ENCODE peak calls at places on chromosome 15, in ten cellular contexts. R is SJSA1, M is fibroblast of lung, C is A549, Z is heart left ventricle, D is Karpas-422, V is body of pancreas, A is esophagus muscularis mucosa, X is neural progenitor cell, W is right atrium auricular region. Y is an unnamed sample.

GRCh38 chr15:73052679-73053397 is 575 bp downstream of the NEO1 start:
- DNase-seq in R (peak; percentile 54), Z (peak; percentile 61), V (peak; percentile 65), D (no peak), W (no peak), C (peak; percentile 62), A (no peak), M (peak; percentile 28), X (peak; percentile 90), Y (peak; percentile 27)

GRCh38 chr15:62066663-62067447 is at the start of gene C2CD4A:
- DNase-seq in D (peak; percentile 79), X (peak; percentile 91), R (no peak), V (peak; percentile 96), A (no peak), Z (peak; percentile 78), M (peak; percentile 41), C (peak; percentile 72), W (no peak), Y (peak; percentile 47)

GRCh38 chr15:59997070-59997701 is 6.9 kb upstream of the FOXB1 start:
- DNase-seq in V (peak; percentile 11), A (no peak), M (no peak), W (no peak), C (no peak), Z (no peak), X (peak; percentile 95), D (no peak), R (peak; percentile 43), Y (peak; percentile 49)

GRCh38 chr15:60605879-60606304 is 127.0 kb upstream of the ICE2 start:
- DNase-seq in X (no peak), Z (no peak), M (peak; percentile 76), V (peak; percentile 23), C (no peak), W (no peak), D (no peak), R (no peak), A (no peak), Y (no peak)

GRCh38 chr15:39685999-39686613 is 96.5 kb downstream of the FSIP1 start:
- DNase-seq in M (peak; percentile 76), W (no peak), Z (no peak), A (no peak), D (peak; percentile 73), V (peak; percentile 46), R (peak; percentile 51), X (peak; percentile 69), C (peak; percentile 56), Y (no peak)

GRCh38 chr15:66879511-66879910 is 177.5 kb downstream of the SMAD6 start:
- DNase-seq in C (no peak), W (peak; percentile 53), X (no peak), Z (no peak), V (no peak), R (no peak), D (no peak), A (peak; percentile 64), M (no peak), Y (no peak)

GRCh38 chr15:69755571-69756310 is 303.1 kb downstream of the RPLP1 start:
- DNase-seq in A (peak; percentile 87), X (no peak), D (peak; percentile 60), R (peak; percentile 54), Z (peak; percentile 67), W (no peak), M (no peak), V (no peak), C (no peak), Y (peak; percentile 67)

GRCh38 chr15:101379647-101380046 is 84.6 kb upstream of the SNRPA1 start:
- DNase-seq in W (no peak), D (no peak), Z (no peak), M (no peak), C (no peak), A (no peak), V (no peak), X (no peak), R (no peak), Y (no peak)

GRCh38 chr15:80969316-80969715 is 20.3 kb downstream of the MESD start:
- DNase-seq in R (no peak), W (peak; percentile 54), V (no peak), X (no peak), M (no peak), Z (no peak), C (no peak), D (no peak), A (no peak), Y (no peak)

DNA sequence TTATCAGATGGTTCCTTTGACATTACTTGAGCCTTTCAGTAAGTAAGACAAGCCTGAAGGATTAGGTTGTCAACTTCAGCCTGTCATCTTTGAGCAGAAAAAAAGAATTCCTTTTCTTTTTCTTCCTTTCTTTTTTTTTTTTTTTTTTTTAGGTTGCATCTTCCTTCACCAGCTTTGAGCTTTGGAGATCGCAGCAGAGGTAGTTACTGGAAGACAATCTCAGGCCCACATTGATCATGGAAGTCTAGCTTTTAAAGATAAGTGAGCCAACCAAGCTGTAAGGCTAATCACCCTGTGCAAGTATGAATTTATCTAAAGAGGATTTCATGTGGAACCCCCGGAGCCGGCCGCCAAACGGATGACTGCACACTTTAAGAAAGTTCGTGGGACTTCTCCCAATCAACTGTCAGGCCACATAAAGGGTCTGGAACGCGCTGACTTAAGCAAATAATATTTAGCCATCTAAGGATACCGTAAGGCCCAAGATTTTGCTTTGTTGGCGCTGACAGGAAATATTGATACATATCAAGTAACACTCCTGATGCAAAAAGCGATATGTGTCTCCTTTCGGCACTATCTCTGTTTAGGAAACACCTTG is 1040.0 kb upstream of the NR2F2 start:
- DNase-seq in D (no peak), M (peak; percentile 50), A (no peak), W (no peak), V (no peak), C (no peak), X (peak; percentile 16), Z (no peak), R (no peak), Y (no peak)
- H3K27ac ChIP-seq in D (no peak overlapping the region), M (peak overlapping the region; percentile 27), A (no peak overlapping the region), W (no peak overlapping the region), V (no peak overlapping the region), C (no peak overlapping the region), X (peak overlapping the region; percentile 99), Z (no peak overlapping the region), R (no peak overlapping the region), Y (no peak overlapping the region)

GRCh38 chr15:74800559-74801094 is 12.0 kb upstream of the LMAN1L start:
- DNase-seq in R (no peak), A (no peak), C (no peak), W (no peak), V (no peak), Z (no peak), M (no peak), X (no peak), D (no peak), Y (no peak)

GRCh38 chr15:74802290-74802689 is 10.3 kb upstream of the LMAN1L start:
- DNase-seq in X (no peak), C (no peak), W (no peak), R (no peak), D (no peak), Z (no peak), M (no peak), A (no peak), V (no peak), Y (no peak)

GRCh38 chr15:74801311-74801997 is 11.2 kb upstream of the LMAN1L start:
- DNase-seq in V (no peak), A (no peak), W (no peak), X (no peak), C (no peak), Z (no peak), M (no peak), R (no peak), D (no peak), Y (no peak)

GRCh38 chr15:74804935-74805334 is 7.7 kb upstream of the LMAN1L start:
- DNase-seq in D (no peak), Z (no peak), V (no peak), A (no peak), W (no peak), M (no peak), C (no peak), X (no peak), R (no peak), Y (no peak)

GRCh38 chr15:74802862-74803447 is 9.7 kb upstream of the LMAN1L start:
- DNase-seq in R (no peak), M (no peak), Z (no peak), W (no peak), V (no peak), X (no peak), A (no peak), C (no peak), D (no peak), Y (no peak)
- H3K27ac ChIP-seq in R (no peak overlapping the region), M (no peak overlapping the region), Z (no peak overlapping the region), W (no peak overlapping the region), V (no peak overlapping the region), X (no peak overlapping the region), A (no peak overlapping the region), C (no peak overlapping the region), D (no peak overlapping the region), Y (no peak overlapping the region)

DNA sequence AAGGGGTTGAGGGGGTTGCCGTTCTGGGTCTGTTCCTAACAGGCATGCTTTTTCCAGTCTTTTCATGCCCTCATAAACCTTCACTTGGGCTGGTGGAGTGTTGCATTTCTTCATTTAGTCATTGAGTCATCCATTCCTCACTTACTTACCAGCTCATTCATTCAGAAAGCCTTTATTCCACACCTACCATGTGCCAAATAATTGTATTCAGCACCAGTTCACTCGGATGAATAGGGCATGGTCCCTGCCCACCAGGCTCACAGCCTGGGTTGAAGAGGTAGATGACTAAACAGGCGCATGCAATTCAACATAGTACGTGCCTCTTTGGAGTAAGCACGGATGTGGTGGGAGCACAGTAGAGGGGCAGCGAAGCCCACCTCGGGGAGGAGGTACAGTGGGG is 35.1 kb upstream of the THSD4 start:
- DNase-seq in X (no peak), D (no peak), A (no peak), W (no peak), Z (no peak), R (no peak), M (no peak), C (no peak), V (no peak), Y (no peak)
- H3K27ac ChIP-seq in X (no peak overlapping the region), D (no peak overlapping the region), A (no peak overlapping the region), W (no peak overlapping the region), Z (no peak overlapping the region), R (peak overlapping the region; percentile 83), M (peak overlapping the region; percentile 90), C (peak overlapping the region; percentile 5), V (peak overlapping the region; percentile 54), Y (no peak overlapping the region)

GRCh38 chr15:98731712-98732450 is 83.5 kb downstream of the IGF1R start:
- DNase-seq in X (no peak), Z (no peak), V (no peak), W (no peak), M (no peak), D (no peak), R (no peak), C (no peak), A (no peak), Y (no peak)
- H3K27ac ChIP-seq in X (no peak overlapping the region), Z (peak overlapping the region; percentile 91), V (peak overlapping the region; percentile 19), W (peak overlapping the region; percentile 96), M (no peak overlapping the region), D (no peak overlapping the region), R (no peak overlapping the region), C (peak overlapping the region; percentile 45), A (peak overlapping the region; percentile 85), Y (no peak overlapping the region)

DNA sequence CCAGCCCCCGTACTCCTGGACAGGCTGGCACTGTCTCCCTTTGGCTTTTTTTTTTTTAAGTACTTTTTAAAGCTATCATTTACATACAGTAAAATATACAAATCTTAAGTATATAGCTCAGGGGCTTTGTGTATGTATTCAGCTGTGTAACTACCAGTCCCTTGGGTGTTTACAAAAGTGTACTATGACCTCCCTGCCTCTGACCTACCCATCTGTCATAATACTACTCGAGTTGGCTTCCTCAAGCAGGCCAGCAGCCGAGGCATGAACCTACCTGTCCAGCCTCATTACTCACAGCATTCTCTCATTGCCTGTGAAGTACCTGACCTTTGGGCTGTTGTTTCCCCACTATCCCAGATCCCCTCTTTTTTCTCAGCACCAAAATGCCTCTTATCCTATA is 33.2 kb downstream of the ABHD2 start:
- DNase-seq in A (no peak), D (peak; percentile 59), W (no peak), M (no peak), R (no peak), V (peak; percentile 83), C (peak; percentile 77), Z (no peak), X (no peak), Y (no peak)
- H3K27ac ChIP-seq in A (peak overlapping the region; percentile 89), D (peak overlapping the region; percentile 76), W (peak overlapping the region; percentile 95), M (no peak overlapping the region), R (no peak overlapping the region), V (peak overlapping the region; percentile 98), C (peak overlapping the region; percentile 95), Z (peak overlapping the region; percentile 77), X (no peak overlapping the region), Y (no peak overlapping the region)